ENCODE peak calls at places on chromosomes 7 and 10, in nine cellular contexts. E is cardiac fibroblast, L is heart left ventricle, K is AG04449, B is RWPE2, P is astrocyte, Q is fibroblast of mammary gland, T is bronchial epithelial cell, R is WERI-Rb-1. X is an unnamed sample.

GRCh38 chr10:131667047-131667446 is 233.8 kb upstream of the PPP2R2D start:
- DNase-seq in E (no peak), L (no peak), K (no peak), B (no peak), P (no peak), Q (no peak), T (no peak), R (peak), X (no peak)

GRCh38 chr7:95927781-95928180 is 155.4 kb downstream of the DYNC1I1 start:
- DNase-seq in E (no peak), L (peak), K (no peak), B (no peak), P (no peak), Q (no peak), T (no peak), R (no peak), X (no peak)

GRCh38 chr10:14047431-14047830 is 283.3 kb downstream of the FRMD4A start:
- DNase-seq in E (peak), L (no peak), K (no peak), B (no peak), P (no peak), Q (no peak), T (no peak), R (no peak), X (no peak)

GRCh38 chr7:26686448-26686981 is 177.9 kb downstream of the SKAP2 start:
- DNase-seq in E (peak), L (no peak), K (no peak), B (no peak), P (peak), Q (peak), T (peak), R (peak), X (peak)

GRCh38 chr10:101176577-101176976 is 45.5 kb downstream of the TLX1 start:
- DNase-seq in E (no peak), L (no peak), K (no peak), B (no peak), P (no peak), Q (no peak), T (no peak), R (no peak), X (no peak)

GRCh38 chr7:14836571-14837189 is 65.9 kb downstream of the DGKB start:
- DNase-seq in E (peak), L (peak), K (no peak), B (no peak), P (peak), Q (peak), T (peak), R (no peak), X (peak)

GRCh38 chr7:29126804-29127203 is 19.5 kb downstream of the CPVL start:
- DNase-seq in E (no peak), L (no peak), K (no peak), B (no peak), P (no peak), Q (no peak), T (peak), R (no peak), X (no peak)

GRCh38 chr7:70154521-70155180 is 556.4 kb downstream of the AUTS2 start:
- DNase-seq in E (no peak), L (no peak), K (no peak), B (no peak), P (no peak), Q (peak), T (no peak), R (no peak), X (no peak)

GRCh38 chr7:66654275-66655112 is 25.8 kb downstream of the KCTD7 start:
- DNase-seq in E (peak), L (peak), K (peak), B (peak), P (peak), Q (peak), T (peak), R (peak), X (peak)

GRCh38 chr10:131996508-131997365 is 15.0 kb upstream of the BNIP3 start:
- DNase-seq in E (no peak), L (peak), K (no peak), B (no peak), P (no peak), Q (no peak), T (no peak), R (no peak), X (no peak)

GRCh38 chr7:18357691-18358090 is 137.9 kb upstream of the HDAC9 start:
- DNase-seq in E (peak), L (no peak), K (no peak), B (no peak), P (peak), Q (peak), T (peak), R (no peak), X (no peak)

GRCh38 chr7:92295391-92295790 is 49.6 kb downstream of the ANKIB1 start:
- DNase-seq in E (peak), L (no peak), K (no peak), B (no peak), P (no peak), Q (no peak), T (no peak), R (no peak), X (no peak)

GRCh38 chr7:152522551-152522950 is 86.7 kb upstream of the KMT2C start:
- DNase-seq in E (no peak), L (no peak), K (no peak), B (no peak), P (peak), Q (peak), T (no peak), R (peak), X (peak)

GRCh38 chr7:30330134-30331111 is 46.0 kb downstream of the ZNRF2 start:
- DNase-seq in E (no peak), L (no peak), K (no peak), B (no peak), P (peak), Q (no peak), T (peak), R (no peak), X (no peak)

GRCh38 chr7:135147341-135147898 is 452 bp upstream of the TMEM140 start:
- DNase-seq in E (peak), L (no peak), K (no peak), B (no peak), P (no peak), Q (peak), T (no peak), R (no peak), X (peak)

GRCh38 chr7:36809510-36809909 is 85.2 kb upstream of the AOAH start:
- DNase-seq in E (no peak), L (no peak), K (no peak), B (no peak), P (no peak), Q (no peak), T (no peak), R (no peak), X (no peak)

GRCh38 chr7:26688388-26688787 is 176.0 kb downstream of the SKAP2 start:
- DNase-seq in E (no peak), L (no peak), K (no peak), B (no peak), P (no peak), Q (no peak), T (no peak), R (no peak), X (no peak)

GRCh38 chr10:68194290-68194689 is 37.6 kb downstream of the ATOH7 start:
- DNase-seq in E (no peak), L (no peak), K (no peak), B (no peak), P (no peak), Q (no peak), T (no peak), R (no peak), X (no peak)

GRCh38 chr10:103668351-103669242 is 175.1 kb downstream of the NEURL1 start:
- DNase-seq in E (peak), L (peak), K (no peak), B (no peak), P (no peak), Q (peak), T (no peak), R (no peak), X (peak)
- H3K4me3 ChIP-seq in E (peak), L (peak), K (no peak), B (no peak), P (no peak), Q (peak), T (no peak), R (no peak), X (peak)

GRCh38 chr7:42605381-42605780 is 306.5 kb downstream of the C7orf25 start:
- DNase-seq in E (no peak), L (no peak), K (no peak), B (no peak), P (peak), Q (peak), T (no peak), R (no peak), X (no peak)
- TF ChIP-seq CTCF in E (no peak), L (no peak), K (no peak), B (no peak), P (no peak), Q (no peak), T (no peak), R (no peak), X (no peak)

DNA sequence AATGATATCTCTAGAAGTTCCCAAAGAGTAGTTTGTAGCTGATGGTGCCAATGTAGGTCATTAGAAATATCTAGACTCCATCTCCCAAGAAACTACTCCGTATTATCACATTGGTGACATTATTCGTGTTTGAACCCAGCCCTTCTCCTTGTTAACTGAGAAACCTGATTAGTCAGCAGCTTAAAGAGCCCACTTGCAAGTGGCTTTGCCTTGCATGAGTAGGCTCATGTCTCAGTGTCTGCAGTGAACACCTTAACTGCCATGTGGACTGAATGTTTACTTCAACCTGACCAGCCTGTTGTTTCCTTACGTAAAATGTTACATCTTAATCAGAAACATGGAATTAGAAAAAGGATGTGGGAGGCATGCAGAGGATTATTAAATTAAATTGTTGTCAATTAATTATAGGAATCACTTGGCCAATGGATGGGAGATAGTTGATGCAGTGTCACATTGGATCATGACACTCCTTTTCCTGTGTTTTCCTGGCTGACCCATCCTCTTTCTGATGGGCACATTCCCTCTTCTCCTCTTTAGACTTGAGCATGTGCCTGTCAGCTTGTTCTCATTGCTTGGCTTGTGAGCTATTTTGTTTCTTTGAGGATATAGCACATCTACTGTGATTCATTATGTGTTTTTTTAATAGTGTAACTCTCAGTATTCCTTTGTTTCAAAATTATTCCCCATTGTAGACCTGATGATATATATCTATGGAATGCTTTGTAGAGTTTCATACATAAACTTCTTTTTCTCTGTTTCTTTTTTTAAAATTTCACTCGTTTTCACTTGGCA is 18.0 kb downstream of the STARD3NL start:
- DNase-seq in E (peak), L (no peak), K (no peak), B (no peak), P (peak), Q (peak), T (peak), R (no peak), X (no peak)
- H3K4me3 ChIP-seq in E (no peak), L (no peak), K (no peak), B (no peak), P (no peak), Q (no peak), T (no peak), R (no peak), X (no peak)

DNA sequence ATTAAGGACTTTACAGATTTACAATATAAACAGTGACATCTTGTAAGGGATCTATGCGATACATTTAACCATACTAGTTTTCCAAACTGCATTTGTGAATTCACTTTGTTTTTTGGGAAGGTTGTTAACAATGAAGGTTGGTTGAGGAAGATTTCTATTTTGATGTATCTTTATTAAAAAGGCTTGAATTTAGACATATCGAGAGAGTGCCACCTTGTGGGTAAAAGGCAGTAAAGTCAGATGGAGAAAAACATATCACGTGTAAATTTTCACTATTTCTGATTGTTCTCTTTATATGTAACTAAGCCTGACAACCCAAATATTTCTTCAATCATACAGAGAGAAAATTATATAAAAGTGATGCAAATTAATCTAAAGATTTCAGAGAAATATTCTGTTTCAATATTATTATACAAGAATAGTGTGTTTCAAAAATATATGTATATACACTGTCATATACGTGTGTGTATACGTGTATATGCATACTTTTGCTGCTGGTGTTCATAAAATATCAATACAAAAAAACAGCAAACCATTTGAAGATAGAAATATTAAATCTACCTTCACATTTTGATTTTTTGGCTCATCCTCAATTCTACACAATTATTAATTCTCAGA is 988.6 kb downstream of the SORCS1 start:
- DNase-seq in E (peak), L (no peak), K (no peak), B (no peak), P (no peak), Q (peak), T (peak), R (no peak), X (peak)
- TF ChIP-seq CTCF in E (peak), L (peak), K (peak), B (peak), P (peak), Q (peak), T (peak), R (no peak), X (peak)

DNA sequence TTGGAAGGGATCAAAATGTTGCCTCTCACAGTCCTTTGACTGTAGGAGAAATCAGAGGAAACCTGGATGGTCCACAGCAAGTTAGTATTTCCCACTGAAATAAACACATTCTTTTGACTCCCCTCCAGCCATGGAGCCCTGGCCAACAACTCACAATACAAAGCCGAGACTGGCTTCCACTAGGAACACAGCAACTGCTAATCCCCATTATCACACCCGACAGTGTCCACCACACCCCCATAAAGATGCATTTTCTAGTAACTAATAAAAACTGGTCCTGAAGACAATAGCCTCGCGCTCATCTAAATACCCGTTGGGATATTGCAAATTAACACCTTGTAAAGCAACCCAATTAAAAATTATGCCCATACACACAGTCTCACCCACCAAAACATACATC is 768 bp upstream of the MACROH2A2 start:
- DNase-seq in E (no peak), L (no peak), K (no peak), B (no peak), P (no peak), Q (no peak), T (no peak), R (no peak), X (no peak)
- H3K4me3 ChIP-seq in E (no peak), L (peak), K (peak), B (peak), P (peak), Q (no peak), T (peak), R (peak), X (no peak)

GRCh38 chr7:46932656-46933424 is 649.1 kb downstream of the TNS3 start:
- DNase-seq in E (peak), L (no peak), K (peak), B (no peak), P (peak), Q (peak), T (peak), R (no peak), X (peak)
- TF ChIP-seq CTCF in E (peak), L (peak), K (peak), B (peak), P (no peak), Q (peak), T (peak), R (no peak), X (peak)